ENCODE peak calls at places on chromosome 20, in nine cellular contexts. M is GM23248; D is iPS DF 6.9; G is GM23338; U is colonic mucosa; T is pancreas; Y is BJ; X is heart right ventricle; L is CD8-positive, alpha-beta T cell. Q is an unnamed sample. For H3K36me3, the result is how much of the 10 kb centered on the place peaks cover.

GRCh38 chr20:19254086-19254821 is 41.8 kb downstream of the SLC24A3 start:
- DNase-seq in X (no peak), G (no peak), Y (peak), U (no peak), L (no peak), M (peak), D (no peak), T (no peak), Q (no peak)

GRCh38 chr20:3283222-3283820 is 44.3 kb upstream of the SLC4A11 start:
- DNase-seq in L (no peak), Y (no peak), X (no peak), G (no peak), M (no peak), U (no peak), T (no peak), D (no peak), Q (no peak)

GRCh38 chr20:31838646-31839292 is 6.6 kb downstream of the FOXS1 start:
- DNase-seq in M (no peak), X (no peak), Y (no peak), T (no peak), D (no peak), G (no peak), L (no peak), U (no peak), Q (peak)

GRCh38 chr20:2747676-2748235 is 52.7 kb downstream of the CPXM1 start:
- DNase-seq in D (no peak), L (no peak), U (no peak), X (peak), Y (no peak), G (no peak), M (no peak), T (no peak), Q (no peak)

GRCh38 chr20:4060054-4060795 is 44.9 kb upstream of the RNF24 start:
- DNase-seq in T (peak), G (no peak), L (no peak), Y (no peak), M (no peak), U (peak), X (peak), D (no peak), Q (no peak)

GRCh38 chr20:57573893-57574292 is 13.0 kb downstream of the PCK1 start:
- DNase-seq in X (no peak), T (no peak), Y (no peak), G (peak), L (no peak), U (no peak), D (no peak), M (no peak), Q (no peak)

GRCh38 chr20:31833130-31833930 is 12.1 kb downstream of the FOXS1 start:
- DNase-seq in U (peak), T (peak), L (peak), G (peak), M (peak), D (peak), Y (no peak), X (peak), Q (peak)

GRCh38 chr20:23257848-23258746 is 92.5 kb upstream of the NXT1 start:
- DNase-seq in G (no peak), M (peak), D (no peak), T (peak), U (no peak), X (peak), Y (peak), L (no peak), Q (no peak)

GRCh38 chr20:381581-382290 is 1.2 kb downstream of the TRIB3 start:
- DNase-seq in U (peak), L (peak), T (peak), G (peak), M (peak), D (no peak), X (peak), Y (peak), Q (peak)

GRCh38 chr20:45036044-45036755 is 64.7 kb downstream of the KCNS1 start:
- DNase-seq in M (peak), Y (no peak), G (no peak), T (no peak), D (no peak), X (no peak), U (no peak), L (no peak), Q (no peak)

GRCh38 chr20:60065741-60066437 is 107.7 kb downstream of the CDH26 start:
- DNase-seq in G (no peak), D (no peak), T (no peak), M (no peak), U (no peak), L (no peak), Y (no peak), X (no peak), Q (no peak)

GRCh38 chr20:43955244-43956191 is 40.9 kb downstream of the TOX2 start:
- DNase-seq in T (no peak), G (no peak), D (no peak), M (peak), X (no peak), L (peak), U (no peak), Y (peak), Q (no peak)

GRCh38 chr20:9916776-9917175 is 77.9 kb upstream of the PAK5 start:
- DNase-seq in U (no peak), X (no peak), Y (no peak), D (no peak), L (no peak), G (no peak), T (no peak), M (no peak), Q (no peak)

GRCh38 chr20:64166712-64167615 is 2.7 kb downstream of the MYT1 start:
- DNase-seq in U (no peak), T (no peak), M (peak), D (no peak), X (no peak), G (no peak), L (no peak), Y (no peak), Q (no peak)

GRCh38 chr20:63707558-63708300 is at the start of the genes ARFRP1 and ZGPAT:
- DNase-seq in U (peak), X (peak), M (peak), L (peak), T (peak), G (peak), Y (no peak), D (peak), Q (peak)

DNA sequence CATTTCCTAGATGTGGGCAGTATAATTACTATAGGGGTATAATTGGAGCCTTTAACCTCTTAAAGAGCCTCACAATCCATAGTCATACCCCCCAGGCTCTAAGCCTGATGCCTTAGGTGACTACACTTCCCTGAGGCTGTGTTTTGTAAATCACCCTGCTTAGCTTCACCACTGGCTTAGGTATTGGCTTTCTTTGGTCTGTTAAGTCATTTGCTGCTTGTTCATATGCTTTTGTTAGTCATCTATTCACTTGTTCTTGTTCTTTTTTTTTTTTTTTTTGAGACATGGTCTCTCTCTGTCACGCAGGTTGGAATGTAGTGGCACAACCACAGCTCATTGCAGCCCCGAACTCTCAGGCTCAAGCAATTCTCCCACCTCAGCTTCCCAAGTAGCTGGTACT is 26.7 kb downstream of the KAT14 start:
- DNase-seq in U (no peak), D (no peak), X (no peak), Y (no peak), L (no peak), M (peak), G (no peak), T (no peak), Q (no peak)
- H3K36me3 ChIP-seq in U (under half), D (under half), X (under half), Y (under half), L (under half), M (under half), G (under half), T (under half), Q (under half)

DNA sequence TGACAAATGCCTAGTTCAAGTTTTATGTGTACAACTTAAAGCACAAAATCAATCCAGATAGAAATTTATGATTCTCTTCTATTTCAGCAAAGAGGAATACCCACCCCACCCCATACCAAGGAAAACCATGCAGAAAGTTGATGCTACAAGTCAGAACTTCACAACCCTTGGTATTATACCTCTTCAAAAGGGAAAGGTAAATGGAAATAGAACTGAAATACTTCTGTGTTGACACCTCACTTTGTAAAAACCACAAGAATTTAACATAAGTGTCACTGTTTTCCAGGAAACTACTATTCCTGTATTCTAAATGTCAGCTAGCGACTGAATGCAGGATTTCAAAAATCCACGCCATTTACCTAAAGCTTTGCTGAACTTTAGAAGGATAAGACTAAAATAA is 3.7 kb downstream of the CPNE1 start:
- DNase-seq in L (no peak), G (no peak), U (no peak), D (no peak), X (no peak), Y (no peak), T (no peak), M (peak), Q (no peak)
- H3K4me3 ChIP-seq in L (no peak), G (peak), U (no peak), D (no peak), X (peak), Y (no peak), T (no peak), M (peak), Q (no peak)

GRCh38 chr20:21133917-21134622 is 8.2 kb downstream of the KIZ start:
- DNase-seq in D (no peak), G (no peak), L (no peak), T (no peak), Y (no peak), M (no peak), U (no peak), X (no peak), Q (no peak)

GRCh38 chr20:21137078-21137477 is 11.2 kb downstream of the KIZ start:
- DNase-seq in G (no peak), Y (no peak), D (no peak), U (no peak), M (no peak), T (no peak), L (no peak), X (no peak), Q (no peak)

GRCh38 chr20:21133404-21133803 is 7.5 kb downstream of the KIZ start:
- DNase-seq in D (no peak), X (no peak), L (no peak), G (no peak), Y (no peak), T (no peak), U (no peak), M (no peak), Q (no peak)

GRCh38 chr20:21136015-21136732 is 10.3 kb downstream of the KIZ start:
- DNase-seq in L (no peak), U (no peak), M (no peak), Y (no peak), D (no peak), X (no peak), T (no peak), G (no peak), Q (no peak)

GRCh38 chr20:21134883-21135493 is 9.1 kb downstream of the KIZ start:
- DNase-seq in Y (no peak), T (no peak), X (no peak), U (no peak), L (no peak), G (no peak), M (no peak), D (no peak), Q (no peak)
- H3K36me3 ChIP-seq in Y (under half), T (under half), X (under half), U (under half), L (under half), G (under half), M (under half), D (under half), Q (under half)

GRCh38 chr20:35743693-35744491 is 1.8 kb upstream of the RBM39 start:
- DNase-seq in X (no peak), M (no peak), U (no peak), Y (no peak), T (no peak), D (no peak), G (no peak), L (no peak), Q (no peak)
- H3K4me3 ChIP-seq in X (peak), M (peak), U (no peak), Y (no peak), T (no peak), D (no peak), G (peak), L (peak), Q (no peak)

DNA sequence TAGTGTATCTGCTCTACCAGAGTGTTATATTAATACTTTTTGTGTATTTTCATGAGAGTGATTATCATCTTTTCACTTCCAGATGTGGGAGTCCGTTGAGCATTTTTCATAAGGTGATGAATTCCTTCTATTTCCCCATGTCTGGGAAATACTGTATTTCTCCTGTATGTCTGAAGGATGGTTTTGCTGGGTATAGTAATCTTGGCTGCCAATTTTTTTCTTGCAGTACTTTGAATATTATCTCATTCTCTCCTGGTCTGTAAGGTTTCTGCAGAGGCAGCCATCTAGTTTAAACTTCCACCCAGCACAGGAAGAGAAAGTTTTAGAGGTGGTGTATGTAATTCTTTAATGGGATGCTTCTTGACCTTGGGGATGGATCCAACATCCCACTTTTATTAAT is 15.4 kb upstream of the DYNLRB1 start:
- DNase-seq in L (no peak), G (no peak), U (no peak), Y (no peak), M (no peak), X (no peak), D (no peak), T (no peak), Q (no peak)
- H3K36me3 ChIP-seq in L (under half), G (under half), U (under half), Y (under half), M (half or more), X (under half), D (under half), T (under half), Q (under half)

DNA sequence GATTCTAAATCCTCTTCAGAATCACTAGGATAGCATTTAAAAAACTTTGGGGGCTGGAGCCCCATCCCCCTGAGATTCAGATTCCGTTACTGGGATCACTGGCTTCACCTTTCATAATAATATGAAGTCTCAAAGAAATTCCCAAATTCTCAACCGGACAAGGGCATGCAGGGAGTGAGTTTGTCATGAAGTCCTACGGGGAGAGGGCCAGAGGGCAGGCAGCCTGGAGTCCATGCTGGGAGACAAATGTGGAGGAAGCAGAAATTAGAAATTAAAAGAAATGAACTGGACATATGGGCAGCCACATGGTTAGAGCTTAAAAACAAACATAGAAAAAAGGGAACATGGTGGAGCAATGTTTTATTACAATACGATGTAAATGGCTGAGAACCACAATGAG is 142.5 kb downstream of the CEBPB start:
- DNase-seq in T (no peak), G (no peak), D (no peak), X (no peak), L (no peak), Y (no peak), M (no peak), U (no peak), Q (no peak)
- H3K4me3 ChIP-seq in T (no peak), G (no peak), D (no peak), X (no peak), L (no peak), Y (no peak), M (no peak), U (no peak), Q (no peak)

DNA sequence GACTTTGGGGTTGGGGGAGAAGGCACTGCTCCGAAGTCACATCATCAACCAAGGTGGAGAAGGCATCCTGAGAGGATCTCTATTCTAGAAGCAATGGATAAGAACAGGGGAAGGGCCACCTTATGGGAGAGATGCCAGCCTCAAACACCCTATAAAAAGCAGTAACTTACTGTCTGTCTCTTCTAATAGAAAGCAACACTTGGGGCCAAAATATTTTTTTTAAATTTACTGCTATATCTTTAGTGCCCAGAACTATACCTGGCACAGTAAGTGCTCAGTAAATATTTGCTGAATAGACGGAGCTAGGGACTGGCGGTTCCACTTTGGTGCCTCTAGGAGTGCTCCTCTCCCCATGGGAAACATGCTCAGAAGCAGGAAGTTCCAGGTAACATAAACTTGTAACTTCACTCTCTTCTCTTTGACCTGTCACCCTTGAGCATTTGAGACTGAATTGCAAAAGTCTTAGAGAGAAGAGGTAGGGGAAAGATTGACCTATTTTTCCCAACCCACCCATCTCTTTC is 807 bp upstream of the OTOR start:
- DNase-seq in D (no peak), T (no peak), M (no peak), L (no peak), Y (no peak), X (no peak), U (no peak), G (peak), Q (no peak)
- H3K36me3 ChIP-seq in D (under half), T (under half), M (under half), L (under half), Y (under half), X (under half), U (under half), G (under half), Q (under half)

DNA sequence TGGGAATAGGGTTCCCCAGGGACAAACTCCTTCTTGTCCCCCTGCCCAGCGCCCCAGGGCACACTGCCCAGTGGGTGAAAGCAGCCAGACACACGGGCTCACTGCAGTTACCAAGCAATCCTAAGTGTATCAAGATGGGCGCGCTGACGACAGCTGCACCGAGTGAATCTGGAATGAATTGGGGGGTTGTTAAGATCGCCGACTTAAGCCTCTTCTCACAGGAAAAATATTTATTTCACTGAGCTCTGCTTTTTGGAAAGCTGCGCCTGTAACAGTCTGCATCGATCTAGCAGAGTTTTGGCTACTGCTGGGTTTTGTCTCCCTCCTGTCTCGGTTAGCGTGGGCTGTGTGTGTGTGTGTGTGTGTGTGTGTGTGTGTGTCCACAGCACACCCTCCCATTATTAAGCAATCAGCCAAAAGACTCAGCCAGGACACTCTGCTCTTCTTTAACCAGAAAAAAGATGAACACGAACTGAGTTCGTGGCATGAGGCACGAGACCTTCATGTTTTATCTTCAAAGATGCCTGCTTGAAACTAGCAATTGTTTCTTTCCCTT is 35.9 kb downstream of the RIPOR3 start:
- DNase-seq in X (peak), D (no peak), G (no peak), Y (peak), T (no peak), U (peak), M (peak), L (no peak), Q (no peak)
- H3K4me3 ChIP-seq in X (no peak), D (no peak), G (no peak), Y (peak), T (no peak), U (no peak), M (peak), L (no peak), Q (no peak)

GRCh38 chr20:38579219-38579618 is 1.8 kb upstream of the ADIG start:
- DNase-seq in X (peak), Y (no peak), U (no peak), G (no peak), M (no peak), D (no peak), T (no peak), L (no peak), Q (no peak)

GRCh38 chr20:38569747-38570519 is 11.1 kb upstream of the ADIG start:
- DNase-seq in L (no peak), M (no peak), T (no peak), G (no peak), D (no peak), U (no peak), X (no peak), Y (no peak), Q (no peak)

GRCh38 chr20:38573381-38573780 is 7.6 kb upstream of the ADIG start:
- DNase-seq in G (no peak), M (no peak), X (no peak), L (no peak), D (no peak), Y (no peak), T (no peak), U (no peak), Q (no peak)
- H3K36me3 ChIP-seq in G (under half), M (half or more), X (under half), L (under half), D (under half), Y (under half), T (under half), U (under half), Q (under half)

DNA sequence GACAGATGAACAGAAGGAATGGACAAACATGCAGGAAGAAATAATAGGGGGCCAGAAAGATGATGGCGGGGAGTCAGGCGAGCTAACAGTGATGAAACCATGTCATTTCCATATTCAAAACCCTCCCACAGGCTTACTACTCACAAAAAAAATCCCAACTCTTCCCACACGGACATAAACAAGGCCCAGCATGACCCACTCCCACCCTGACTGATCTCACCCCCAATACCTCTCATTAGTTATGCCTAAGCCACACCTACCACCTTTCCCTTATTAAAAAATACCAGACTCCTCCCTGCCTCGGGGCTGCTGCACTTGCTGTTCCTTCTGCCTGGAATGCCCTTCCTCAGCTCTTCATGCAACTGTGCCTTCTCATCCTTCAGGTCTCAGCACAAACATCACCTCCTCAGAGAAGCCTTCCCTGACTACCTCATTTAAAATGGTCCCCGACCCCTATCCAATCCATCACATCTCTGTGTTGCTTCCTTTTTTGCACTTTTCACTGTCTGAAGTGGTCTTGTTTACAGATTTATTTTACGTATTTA is 145.8 kb downstream of the PREX1 start:
- DNase-seq in M (no peak), Y (no peak), L (no peak), X (no peak), U (no peak), D (no peak), T (no peak), G (no peak), Q (no peak)
- H3K4me3 ChIP-seq in M (peak), Y (no peak), L (no peak), X (no peak), U (no peak), D (no peak), T (no peak), G (no peak), Q (no peak)

Q was measured in HAP-1.